ENCODE peak calls at places on chromosomes 13 and 19, in nine cellular contexts. E is WTC11, K is MCF 10A, J is A673, H is left lung, F is stomach, Q is lung, I is A549, W is cardiac muscle cell. N is an unnamed sample.

GRCh38 chr19:46958542-46958941 is 61.1 kb upstream of the NPAS1 start:
- DNase-seq in H (no peak), Q (no peak), W (peak; percentile 70), K (peak; percentile 50), I (no peak), E (no peak), J (no peak), F (no peak), N (no peak)

GRCh38 chr19:29942404-29943261 is 594 bp downstream of the URI1 start:
- DNase-seq in E (peak; percentile 50), J (peak; percentile 70), H (peak; percentile 93), W (peak; percentile 52), Q (peak; percentile 49), I (no peak), K (peak; percentile 61), F (peak; percentile 71), N (no peak)

GRCh38 chr13:97810152-97810551 is 143.3 kb upstream of the IPO5 start:
- DNase-seq in K (peak; percentile 48), J (peak; percentile 54), E (no peak), Q (no peak), I (peak; percentile 2), F (no peak), H (no peak), W (peak; percentile 57), N (no peak)

GRCh38 chr13:46630419-46631183 is 77.6 kb downstream of the LRCH1 start:
- DNase-seq in Q (no peak), K (no peak), W (no peak), I (no peak), J (no peak), E (no peak), H (no peak), F (no peak), N (no peak)

GRCh38 chr13:112150352-112150751 is 83.4 kb downstream of the SOX1 start:
- DNase-seq in Q (peak; percentile 79), W (no peak), F (no peak), I (no peak), J (no peak), K (no peak), E (no peak), H (no peak), N (no peak)

GRCh38 chr19:41699231-41699967 is 9.0 kb upstream of the CEACAM5 start:
- DNase-seq in Q (no peak), K (peak; percentile 5), W (no peak), J (no peak), I (peak; percentile 58), E (no peak), F (peak; percentile 21), H (no peak), N (no peak)

GRCh38 chr19:3784607-3785463 is 1.3 kb downstream of the MATK start:
- DNase-seq in Q (no peak), K (peak; percentile 20), F (no peak), I (no peak), J (no peak), W (no peak), H (peak; percentile 77), E (no peak), N (no peak)

GRCh38 chr19:56217039-56217949 is 15.2 kb downstream of the ZSCAN5C start:
- DNase-seq in Q (no peak), I (no peak), H (no peak), K (no peak), F (no peak), J (peak; percentile 70), E (peak; percentile 72), W (peak; percentile 49), N (no peak)

GRCh38 chr13:112979406-112979902 is 10.4 kb downstream of the MCF2L start:
- DNase-seq in Q (no peak), F (no peak), W (no peak), H (peak; percentile 75), E (no peak), K (no peak), I (no peak), J (no peak), N (no peak)

GRCh38 chr13:46389985-46390384 is 2.9 kb upstream of the RUBCNL start:
- DNase-seq in Q (no peak), F (no peak), I (no peak), K (no peak), W (no peak), E (no peak), H (no peak), J (peak; percentile 79), N (peak; percentile 62)

GRCh38 chr13:80070024-80070703 is 270.8 kb downstream of the SPRY2 start:
- DNase-seq in W (no peak), J (no peak), Q (no peak), H (no peak), E (peak; percentile 20), F (no peak), I (no peak), K (no peak), N (no peak)

GRCh38 chr13:99065250-99066015 is 87.6 kb upstream of the DOCK9 start:
- DNase-seq in F (no peak), I (no peak), J (no peak), H (no peak), Q (no peak), K (peak; percentile 61), E (no peak), W (no peak), N (no peak)

GRCh38 chr13:79434578-79434977 is 28.5 kb upstream of the RBM26 start:
- DNase-seq in W (peak; percentile 56), I (no peak), H (no peak), J (no peak), E (no peak), K (no peak), F (no peak), Q (no peak), N (no peak)

GRCh38 chr19:36488816-36489138 is 584 bp downstream of the ZNF566 start:
- DNase-seq in I (no peak), E (no peak), K (no peak), F (no peak), H (no peak), Q (no peak), W (no peak), J (peak; percentile 33), N (no peak)

GRCh38 chr19:34243876-34244578 is 10.3 kb upstream of the GARRE1 start:
- DNase-seq in F (no peak), J (no peak), W (no peak), E (no peak), Q (no peak), K (no peak), I (no peak), H (no peak), N (no peak)

GRCh38 chr19:34237283-34237682 is 17.1 kb upstream of the GARRE1 start:
- DNase-seq in H (no peak), W (no peak), I (no peak), Q (no peak), J (no peak), F (no peak), K (no peak), E (no peak), N (no peak)

GRCh38 chr19:34244611-34245299 is 9.6 kb upstream of the GARRE1 start:
- DNase-seq in W (no peak), F (no peak), K (no peak), E (no peak), H (no peak), Q (no peak), I (no peak), J (peak; percentile 51), N (no peak)

GRCh38 chr19:34237939-34238338 is 16.4 kb upstream of the GARRE1 start:
- DNase-seq in F (no peak), I (no peak), J (no peak), H (no peak), K (no peak), E (no peak), W (no peak), Q (no peak), N (no peak)

DNA sequence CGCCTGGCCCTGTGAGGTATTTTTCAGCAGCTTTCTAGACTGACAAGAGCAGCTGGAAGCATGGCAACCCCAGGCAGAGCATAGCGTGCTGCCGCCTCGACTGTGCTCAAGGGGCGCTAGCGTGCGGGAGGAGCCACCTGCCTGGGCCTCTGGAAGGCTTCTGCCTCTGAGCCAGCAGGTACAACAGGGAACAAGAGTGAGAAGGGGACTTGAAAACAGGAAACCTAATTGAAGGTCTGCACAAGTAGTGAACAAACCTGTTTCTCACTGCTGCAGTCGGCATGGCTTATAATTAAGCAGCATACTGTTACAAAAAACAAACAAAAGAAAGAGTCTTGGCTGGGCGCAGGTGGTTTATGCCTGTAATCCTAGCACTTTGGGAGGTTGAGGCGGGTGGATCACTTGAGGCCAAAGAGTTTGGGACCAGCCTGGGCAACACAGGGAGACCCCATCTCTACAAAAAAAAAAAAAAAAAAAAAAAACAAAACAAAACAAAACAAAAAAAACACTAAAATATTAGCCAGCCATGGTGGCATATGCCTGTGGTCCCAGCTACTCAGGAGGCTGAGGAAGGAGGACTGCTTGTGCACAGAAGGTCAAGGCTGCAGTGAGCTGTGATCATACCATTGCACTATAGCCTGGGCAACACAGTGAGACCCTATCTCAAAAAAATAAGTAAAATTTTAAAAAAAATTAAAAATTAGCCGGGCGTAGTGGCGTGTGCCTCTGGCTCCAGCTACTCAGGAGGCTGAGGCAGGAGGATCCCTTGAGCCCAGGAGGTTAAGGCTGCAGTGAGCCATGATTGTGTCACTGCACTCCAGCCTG is 12.6 kb upstream of the GARRE1 start:
- DNase-seq in F (peak; percentile 64), W (no peak), Q (peak; percentile 68), H (no peak), J (no peak), K (no peak), I (peak; percentile 76), E (peak; percentile 87), N (no peak)
- TF ChIP-seq CTCF in F (peak; percentile 15), W (peak; percentile 38), Q (no peak), H (no peak), J (peak; percentile 37), K (no peak), I (peak; percentile 33), E (peak; percentile 53), N (no peak)

GRCh38 chr19:2269244-2270156 is 12.5 kb downstream of the PEAK3 start:
- DNase-seq in Q (peak; percentile 99), J (peak; percentile 98), E (peak; percentile 99), F (peak; percentile 98), H (peak; percentile 97), K (peak; percentile 97), I (peak; percentile 94), W (peak; percentile 98), N (peak; percentile 98)
- TF ChIP-seq CTCF in Q (peak; percentile 1), J (no peak), E (no peak), F (peak; percentile 27), H (peak; percentile 11), K (no peak), I (no peak), W (no peak), N (no peak)

GRCh38 chr19:13401388-13401787 is 104.9 kb downstream of the CACNA1A start:
- DNase-seq in F (no peak), J (peak; percentile 45), W (peak; percentile 70), I (peak; percentile 40), E (no peak), H (no peak), Q (no peak), K (peak; percentile 40), N (no peak)
- TF ChIP-seq CTCF in F (no peak), J (no peak), W (no peak), I (no peak), E (no peak), H (no peak), Q (no peak), K (no peak), N (no peak)

DNA sequence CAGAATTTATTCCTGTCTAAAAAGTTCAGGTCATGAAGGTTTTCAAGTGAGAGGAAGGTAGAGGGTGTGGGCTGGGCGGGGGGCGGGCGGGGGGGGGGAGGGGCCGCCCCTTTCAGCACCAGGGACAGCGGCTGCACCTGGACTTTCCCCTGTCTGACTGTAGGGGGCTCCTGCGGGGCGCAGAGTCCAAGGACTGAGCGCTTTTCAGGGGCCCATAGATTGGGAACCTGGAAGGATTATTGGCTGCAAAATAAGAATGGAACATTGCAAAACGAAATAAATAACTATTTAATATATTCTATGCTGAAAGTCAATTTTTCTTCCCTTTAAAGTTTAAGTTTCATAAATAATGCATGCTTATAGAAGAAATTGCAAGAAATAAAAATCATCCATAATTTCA is 8.9 kb upstream of the CYP4F3 start:
- DNase-seq in E (peak; percentile 64), J (peak; percentile 54), K (peak; percentile 44), I (no peak), F (no peak), H (no peak), W (peak; percentile 11), Q (no peak), N (no peak)
- TF ChIP-seq CTCF in E (peak; percentile 61), J (peak; percentile 57), K (peak; percentile 63), I (peak; percentile 44), F (no peak), H (no peak), W (peak; percentile 42), Q (no peak), N (peak; percentile 59)

N was measured in CD14-positive monocyte.